ENCODE peak calls at places on chromosomes 12 and 14, in eight cellular contexts. W is T-cell; X is activated CD8-positive, alpha-beta memory T cell treated with anti-CD3 and anti-CD28 coated beads for 24 hours; F is A549; B is foreskin fibroblast; P is glomerular endothelial cell; T is GM23248; R is heart right ventricle. D is an unnamed sample.

GRCh38 chr14:102584871-102585869 is 7.3 kb upstream of the RCOR1 start:
- DNase-seq in P (no peak), R (no peak), W (no peak), B (peak), X (no peak), F (peak), T (no peak), D (peak)

GRCh38 chr14:35814371-35815005 is 5.4 kb upstream of the RALGAPA1 start:
- DNase-seq in R (peak), B (peak), W (peak), X (peak), F (peak), P (no peak), T (peak), D (peak)

GRCh38 chr12:89971880-89972279 is 263.2 kb upstream of the ATP2B1 start:
- DNase-seq in T (peak), F (peak), B (no peak), W (no peak), P (no peak), X (no peak), R (no peak), D (no peak)

GRCh38 chr14:100818221-100818699 is 7.7 kb upstream of the MEG3 start:
- DNase-seq in B (no peak), P (no peak), X (no peak), R (no peak), T (no peak), W (no peak), F (no peak), D (no peak)

GRCh38 chr12:47725893-47726292 is 603 bp upstream of the ENDOU start:
- DNase-seq in F (no peak), R (no peak), T (peak), W (no peak), P (no peak), X (no peak), B (peak), D (no peak)

GRCh38 chr12:106285993-106286392 is 16.5 kb upstream of the TCP11L2 start:
- DNase-seq in B (no peak), W (no peak), F (no peak), X (no peak), P (no peak), T (peak), R (no peak), D (no peak)

GRCh38 chr12:48930475-48930874 is 5.2 kb upstream of the FKBP11 start:
- DNase-seq in P (no peak), R (no peak), X (no peak), W (no peak), T (no peak), F (no peak), B (no peak), D (no peak)

GRCh38 chr14:103451401-103451800 is 66.2 kb downstream of the MARK3 start:
- DNase-seq in T (no peak), R (no peak), P (no peak), W (no peak), X (no peak), B (no peak), F (no peak), D (no peak)

GRCh38 chr12:124453419-124454351 is 113.7 kb downstream of the NCOR2 start:
- DNase-seq in T (peak), W (peak), B (peak), P (no peak), X (peak), F (peak), R (peak), D (no peak)

GRCh38 chr14:95695051-95695450 is 8.8 kb downstream of the TCL1B start:
- DNase-seq in F (no peak), B (no peak), X (no peak), R (no peak), P (no peak), T (no peak), W (no peak), D (peak)

GRCh38 chr12:64042901-64043300 is 179.2 kb downstream of the KICS2 start:
- DNase-seq in F (no peak), X (no peak), T (peak), W (no peak), P (no peak), B (peak), R (no peak), D (no peak)

GRCh38 chr12:65561798-65562382 is 262.4 kb upstream of the HMGA2 start:
- DNase-seq in F (no peak), T (peak), X (no peak), B (peak), W (no peak), R (no peak), P (no peak), D (no peak)

GRCh38 chr12:30188602-30189326 is 405.0 kb upstream of the TMTC1 start:
- DNase-seq in B (no peak), X (no peak), F (no peak), T (no peak), P (no peak), W (no peak), R (no peak), D (no peak)

GRCh38 chr12:114774181-114774580 is 90.2 kb upstream of the TBX3 start:
- DNase-seq in F (peak), T (no peak), P (peak), B (peak), X (no peak), W (no peak), R (no peak), D (no peak)

GRCh38 chr12:110896559-110896958 is 23.8 kb downstream of the MYL2 start:
- DNase-seq in X (no peak), P (no peak), R (no peak), F (no peak), B (no peak), T (no peak), W (no peak), D (no peak)

GRCh38 chr14:104399432-104400155 is 180.0 kb upstream of the C14orf180 start:
- DNase-seq in P (no peak), X (no peak), R (no peak), F (no peak), W (no peak), B (no peak), T (no peak), D (no peak)

GRCh38 chr12:83122623-83122934 is 435.9 kb downstream of the TMTC2 start:
- DNase-seq in F (no peak), P (no peak), T (peak), R (no peak), X (no peak), B (no peak), W (no peak), D (no peak)

D was measured in H1.